ENCODE peak calls at places on chromosomes 13 and 19, in six cellular contexts. One of them, this sample, is unnamed.

GRCh38 chr13:30819136-30819875 is 84.0 kb downstream of the ALOX5AP start:
- DNase-seq in astrocyte: peak; percentile 80
- DNase-seq in SK-N-SH: no peak
- DNase-seq in foreskin fibroblast: no peak
- DNase-seq in fibroblast of lung: no peak
- DNase-seq in WTC11: no peak
- DNase-seq in this sample: no peak

GRCh38 chr13:21674271-21675009 is 3.6 kb downstream of the FGF9 start:
- DNase-seq in foreskin fibroblast: peak; percentile 23
- DNase-seq in SK-N-SH: peak; percentile 42
- DNase-seq in WTC11: peak; percentile 53
- DNase-seq in astrocyte: no peak
- DNase-seq in fibroblast of lung: no peak
- DNase-seq in this sample: no peak

GRCh38 chr13:98239156-98240076 is 62.3 kb upstream of the RNF113B start:
- DNase-seq in fibroblast of lung: no peak
- DNase-seq in SK-N-SH: no peak
- DNase-seq in foreskin fibroblast: peak; percentile 58
- DNase-seq in astrocyte: no peak
- DNase-seq in WTC11: peak; percentile 53
- DNase-seq in this sample: no peak

GRCh38 chr13:113843063-113843654 is 20.7 kb downstream of the GAS6 start:
- DNase-seq in SK-N-SH: no peak
- DNase-seq in fibroblast of lung: no peak
- DNase-seq in WTC11: no peak
- DNase-seq in foreskin fibroblast: no peak
- DNase-seq in astrocyte: no peak
- DNase-seq in this sample: no peak

GRCh38 chr19:30212574-30212973 is 159.6 kb upstream of the ZNF536 start:
- DNase-seq in WTC11: no peak
- DNase-seq in astrocyte: no peak
- DNase-seq in foreskin fibroblast: no peak
- DNase-seq in SK-N-SH: no peak
- DNase-seq in fibroblast of lung: no peak
- DNase-seq in this sample: no peak

GRCh38 chr13:40813662-40814454 is 24.4 kb downstream of the SLC25A15 start:
- DNase-seq in astrocyte: no peak
- DNase-seq in WTC11: no peak
- DNase-seq in SK-N-SH: peak; percentile 27
- DNase-seq in fibroblast of lung: peak; percentile 49
- DNase-seq in foreskin fibroblast: peak; percentile 41
- DNase-seq in this sample: no peak

GRCh38 chr13:90519157-90519556 is 828.3 kb upstream of the MIR17HG start:
- DNase-seq in foreskin fibroblast: no peak
- DNase-seq in WTC11: no peak
- DNase-seq in SK-N-SH: no peak
- DNase-seq in astrocyte: no peak
- DNase-seq in fibroblast of lung: no peak
- DNase-seq in this sample: no peak

GRCh38 chr19:41426952-41427646 is at the start of gene B3GNT8:
- DNase-seq in astrocyte: peak; percentile 22
- DNase-seq in WTC11: peak; percentile 89
- DNase-seq in fibroblast of lung: peak; percentile 68
- DNase-seq in SK-N-SH: peak; percentile 71
- DNase-seq in foreskin fibroblast: peak; percentile 90
- DNase-seq in this sample: no peak

GRCh38 chr13:109336730-109337129 is 449.7 kb downstream of the IRS2 start:
- DNase-seq in SK-N-SH: no peak
- DNase-seq in astrocyte: peak; percentile 92
- DNase-seq in fibroblast of lung: peak; percentile 57
- DNase-seq in WTC11: no peak
- DNase-seq in foreskin fibroblast: peak; percentile 84
- DNase-seq in this sample: no peak

GRCh38 chr13:30257433-30258099 is 49.8 kb downstream of the KATNAL1 start:
- DNase-seq in WTC11: peak; percentile 23
- DNase-seq in foreskin fibroblast: peak; percentile 24
- DNase-seq in fibroblast of lung: no peak
- DNase-seq in astrocyte: peak; percentile 27
- DNase-seq in SK-N-SH: peak; percentile 59
- DNase-seq in this sample: no peak

GRCh38 chr13:41652735-41653361 is 195.5 kb downstream of the RGCC start:
- DNase-seq in fibroblast of lung: peak; percentile 84
- DNase-seq in SK-N-SH: peak; percentile 60
- DNase-seq in astrocyte: no peak
- DNase-seq in foreskin fibroblast: peak; percentile 79
- DNase-seq in WTC11: no peak
- DNase-seq in this sample: no peak

GRCh38 chr19:4676955-4677731 is 7.0 kb upstream of the MYDGF start:
- DNase-seq in astrocyte: no peak
- DNase-seq in WTC11: peak; percentile 87
- DNase-seq in SK-N-SH: peak; percentile 69
- DNase-seq in fibroblast of lung: peak; percentile 37
- DNase-seq in foreskin fibroblast: peak; percentile 72
- DNase-seq in this sample: no peak

GRCh38 chr13:20340759-20341161 is 108.6 kb upstream of the GJB6 start:
- DNase-seq in astrocyte: no peak
- DNase-seq in SK-N-SH: no peak
- DNase-seq in foreskin fibroblast: no peak
- DNase-seq in fibroblast of lung: peak; percentile 13
- DNase-seq in WTC11: no peak
- DNase-seq in this sample: no peak

GRCh38 chr13:46803586-46803985 is 6.6 kb upstream of the ESD start:
- DNase-seq in fibroblast of lung: no peak
- DNase-seq in astrocyte: peak; percentile 16
- DNase-seq in WTC11: no peak
- DNase-seq in SK-N-SH: no peak
- DNase-seq in foreskin fibroblast: peak; percentile 20
- DNase-seq in this sample: no peak

GRCh38 chr13:109695402-109696190 is 90.8 kb downstream of the IRS2 start:
- DNase-seq in WTC11: no peak
- DNase-seq in fibroblast of lung: no peak
- DNase-seq in foreskin fibroblast: no peak
- DNase-seq in SK-N-SH: no peak
- DNase-seq in astrocyte: no peak
- DNase-seq in this sample: no peak

GRCh38 chr19:1167687-1168561 is 6.1 kb downstream of the SBNO2 start:
- DNase-seq in foreskin fibroblast: no peak
- DNase-seq in WTC11: peak; percentile 19
- DNase-seq in SK-N-SH: no peak
- DNase-seq in fibroblast of lung: no peak
- DNase-seq in astrocyte: no peak
- DNase-seq in this sample: no peak

GRCh38 chr19:13098291-13099072 is 4.2 kb downstream of the LYL1 start:
- DNase-seq in fibroblast of lung: peak; percentile 58
- DNase-seq in WTC11: no peak
- DNase-seq in astrocyte: no peak
- DNase-seq in foreskin fibroblast: peak; percentile 83
- DNase-seq in SK-N-SH: no peak
- DNase-seq in this sample: no peak

GRCh38 chr19:15869109-15869555 is 28.7 kb downstream of the CYP4F2 start:
- DNase-seq in astrocyte: no peak
- DNase-seq in fibroblast of lung: peak; percentile 4
- DNase-seq in foreskin fibroblast: peak; percentile 18
- DNase-seq in WTC11: peak; percentile 57
- DNase-seq in SK-N-SH: peak; percentile 66
- DNase-seq in this sample: no peak

GRCh38 chr19:5936308-5936980 is 22.4 kb downstream of the CAPS start:
- DNase-seq in WTC11: no peak
- DNase-seq in foreskin fibroblast: no peak
- DNase-seq in fibroblast of lung: no peak
- DNase-seq in astrocyte: no peak
- DNase-seq in SK-N-SH: no peak
- DNase-seq in this sample: no peak

GRCh38 chr13:22050951-22051563 is 380.2 kb downstream of the FGF9 start:
- DNase-seq in foreskin fibroblast: no peak
- DNase-seq in fibroblast of lung: no peak
- DNase-seq in SK-N-SH: no peak
- DNase-seq in astrocyte: no peak
- DNase-seq in WTC11: no peak
- DNase-seq in this sample: no peak

GRCh38 chr19:33110201-33110910 is 21.6 kb upstream of the WDR88 start:
- DNase-seq in fibroblast of lung: peak; percentile 71
- DNase-seq in WTC11: no peak
- DNase-seq in astrocyte: peak; percentile 79
- DNase-seq in foreskin fibroblast: peak; percentile 69
- DNase-seq in SK-N-SH: no peak
- DNase-seq in this sample: no peak

GRCh38 chr13:64910061-64910460 is 2320.1 kb downstream of the PCDH9 start:
- DNase-seq in fibroblast of lung: no peak
- DNase-seq in foreskin fibroblast: no peak
- DNase-seq in WTC11: no peak
- DNase-seq in astrocyte: no peak
- DNase-seq in SK-N-SH: no peak
- DNase-seq in this sample: no peak

GRCh38 chr13:28576037-28576436 is 81.1 kb upstream of the FLT1 start:
- DNase-seq in foreskin fibroblast: no peak
- DNase-seq in astrocyte: no peak
- DNase-seq in fibroblast of lung: no peak
- DNase-seq in SK-N-SH: no peak
- DNase-seq in WTC11: no peak
- DNase-seq in this sample: no peak

GRCh38 chr13:32581177-32581786 is 5.0 kb upstream of the PDS5B start:
- DNase-seq in fibroblast of lung: peak; percentile 64
- DNase-seq in astrocyte: peak; percentile 4
- DNase-seq in WTC11: no peak
- DNase-seq in SK-N-SH: no peak
- DNase-seq in foreskin fibroblast: peak; percentile 51
- DNase-seq in this sample: no peak

GRCh38 chr13:76637651-76638111 is 248.5 kb downstream of the KCTD12 start:
- DNase-seq in WTC11: no peak
- DNase-seq in SK-N-SH: peak; percentile 16
- DNase-seq in foreskin fibroblast: peak; percentile 77
- DNase-seq in astrocyte: peak; percentile 12
- DNase-seq in fibroblast of lung: peak; percentile 86
- DNase-seq in this sample: no peak

DNA sequence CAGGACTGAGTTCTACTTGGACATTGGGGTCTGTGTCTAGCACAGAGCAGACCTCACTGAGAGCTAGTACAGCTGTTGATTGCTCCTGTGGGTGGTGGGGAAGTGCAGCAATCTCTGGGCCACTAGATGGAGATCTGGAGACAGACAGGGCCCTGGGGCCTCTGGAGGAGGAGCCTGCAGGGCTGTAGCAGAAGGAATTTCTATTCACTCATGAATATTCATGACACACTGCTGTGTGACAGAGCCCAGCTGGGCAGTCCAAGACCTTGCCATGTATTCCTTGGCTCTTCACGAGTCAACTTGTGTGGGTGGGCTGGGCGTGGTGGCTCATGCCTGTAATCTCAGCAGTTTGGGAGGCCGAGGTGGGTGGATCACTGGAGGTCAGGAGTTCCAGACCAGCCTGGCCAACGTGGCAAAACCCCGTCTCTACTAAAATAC is 37.5 kb downstream of the SUGP2 start:
- DNase-seq in fibroblast of lung: peak; percentile 94
- DNase-seq in SK-N-SH: peak; percentile 70
- DNase-seq in astrocyte: peak; percentile 89
- DNase-seq in foreskin fibroblast: peak; percentile 93
- DNase-seq in WTC11: peak; percentile 74
- DNase-seq in this sample: no peak
- TF ChIP-seq CTCF in fibroblast of lung: peak; percentile 87
- TF ChIP-seq CTCF in SK-N-SH: peak; percentile 65
- TF ChIP-seq CTCF in astrocyte: peak; percentile 67
- TF ChIP-seq CTCF in foreskin fibroblast: peak; percentile 89
- TF ChIP-seq CTCF in WTC11: peak; percentile 42
- TF ChIP-seq CTCF in this sample: no peak

GRCh38 chr13:94305934-94306333 is 173.5 kb downstream of the DCT start:
- DNase-seq in astrocyte: no peak
- DNase-seq in foreskin fibroblast: peak; percentile 43
- DNase-seq in fibroblast of lung: no peak
- DNase-seq in SK-N-SH: no peak
- DNase-seq in WTC11: no peak
- DNase-seq in this sample: no peak

GRCh38 chr13:94309997-94310842 is 169.3 kb downstream of the DCT start:
- DNase-seq in WTC11: no peak
- DNase-seq in foreskin fibroblast: peak; percentile 77
- DNase-seq in SK-N-SH: no peak
- DNase-seq in fibroblast of lung: peak; percentile 73
- DNase-seq in astrocyte: peak; percentile 96
- DNase-seq in this sample: no peak

GRCh38 chr13:94311893-94312292 is 167.6 kb downstream of the DCT start:
- DNase-seq in foreskin fibroblast: no peak
- DNase-seq in SK-N-SH: no peak
- DNase-seq in WTC11: no peak
- DNase-seq in astrocyte: no peak
- DNase-seq in fibroblast of lung: no peak
- DNase-seq in this sample: no peak

GRCh38 chr13:94309576-94309975 is 169.9 kb downstream of the DCT start:
- DNase-seq in SK-N-SH: no peak
- DNase-seq in astrocyte: no peak
- DNase-seq in fibroblast of lung: no peak
- DNase-seq in WTC11: no peak
- DNase-seq in foreskin fibroblast: no peak
- DNase-seq in this sample: no peak

DNA sequence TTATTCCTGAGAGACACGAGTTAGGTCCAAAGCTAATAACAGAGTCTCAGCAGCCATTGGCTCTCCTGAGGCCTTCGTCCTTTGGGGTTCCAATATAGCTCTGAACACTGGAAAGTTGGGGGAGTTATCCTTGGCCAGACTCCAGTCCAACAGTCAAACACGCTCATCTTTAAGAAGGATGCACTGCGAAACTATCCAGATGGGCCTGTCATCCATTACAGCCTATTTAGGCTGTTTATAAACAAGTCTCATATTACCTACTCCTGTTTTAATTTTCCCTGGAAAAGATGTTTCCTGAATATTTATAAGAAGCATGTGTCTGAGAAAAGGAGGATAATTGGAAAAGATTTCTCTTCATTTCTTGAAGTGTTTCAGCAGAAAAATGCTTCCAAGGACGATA is 170.7 kb downstream of the DCT start:
- DNase-seq in SK-N-SH: no peak
- DNase-seq in foreskin fibroblast: no peak
- DNase-seq in WTC11: no peak
- DNase-seq in fibroblast of lung: no peak
- DNase-seq in astrocyte: no peak
- DNase-seq in this sample: no peak
- TF ChIP-seq CTCF in SK-N-SH: no peak
- TF ChIP-seq CTCF in foreskin fibroblast: no peak
- TF ChIP-seq CTCF in WTC11: no peak
- TF ChIP-seq CTCF in fibroblast of lung: no peak
- TF ChIP-seq CTCF in astrocyte: no peak
- TF ChIP-seq CTCF in this sample: no peak

GRCh38 chr19:38640368-38640767 is 7.1 kb upstream of the ACTN4 start:
- DNase-seq in fibroblast of lung: no peak
- DNase-seq in SK-N-SH: no peak
- DNase-seq in foreskin fibroblast: no peak
- DNase-seq in WTC11: no peak
- DNase-seq in astrocyte: no peak
- DNase-seq in this sample: no peak
- TF ChIP-seq CTCF in fibroblast of lung: no peak
- TF ChIP-seq CTCF in SK-N-SH: no peak
- TF ChIP-seq CTCF in foreskin fibroblast: no peak
- TF ChIP-seq CTCF in WTC11: no peak
- TF ChIP-seq CTCF in astrocyte: no peak
- TF ChIP-seq CTCF in this sample: no peak

DNA sequence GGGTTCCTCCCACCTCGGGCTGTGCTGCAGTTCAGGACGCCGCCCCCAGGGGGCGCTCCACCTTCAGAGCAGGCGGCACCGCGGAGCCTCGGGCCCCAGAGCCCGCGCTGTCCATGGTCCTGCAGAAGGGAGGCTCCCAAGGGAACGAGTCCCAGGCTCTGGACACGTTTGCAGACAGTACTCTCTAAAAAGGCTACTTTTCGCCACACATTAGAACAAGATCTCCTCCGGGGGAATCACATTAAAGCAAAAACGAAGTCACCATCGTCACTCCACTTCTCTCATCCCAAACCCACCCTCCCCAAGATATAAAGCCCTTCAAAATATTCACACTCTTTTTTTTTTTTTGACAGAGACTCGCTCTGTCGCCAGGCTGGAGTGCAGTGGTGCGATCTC is 4.6 kb upstream of the SIGLEC10 start:
- DNase-seq in fibroblast of lung: peak; percentile 60
- DNase-seq in SK-N-SH: peak; percentile 91
- DNase-seq in astrocyte: peak; percentile 12
- DNase-seq in foreskin fibroblast: peak; percentile 81
- DNase-seq in WTC11: peak; percentile 97
- DNase-seq in this sample: peak; percentile 92
- TF ChIP-seq CTCF in fibroblast of lung: peak; percentile 76
- TF ChIP-seq CTCF in SK-N-SH: peak; percentile 93
- TF ChIP-seq CTCF in astrocyte: peak; percentile 52
- TF ChIP-seq CTCF in foreskin fibroblast: peak; percentile 95
- TF ChIP-seq CTCF in WTC11: peak; percentile 100
- TF ChIP-seq CTCF in this sample: peak; percentile 99